ENCODE peak calls at places on chromosomes 6 and 20, in seven cellular contexts. E is lung microvascular endothelial cell; P is NCI-H69; I is stimulated activated naive CD8-positive, alpha-beta T cell treated with anti-CD3 and anti-CD28 coated beads, Interleukin-15, amount 100 ng/mL, for 72 hours; V is stimulated activated CD4-positive, alpha-beta T cell treated with anti-CD3 and anti-CD28 coated beads, Interleukin-15, amount 100 ng/mL, for 24 hours; W is activated CD8-positive, alpha-beta memory T cell treated with anti-CD3 and anti-CD28 coated beads for 1 hour; C is non-pigmented ciliary epithelial cell. N is an unnamed sample.

GRCh38 chr20:44075191-44075949 is 111.6 kb downstream of the JPH2 start:
- DNase-seq in E (no peak), P (no peak), I (no peak), V (no peak), W (no peak), C (no peak), N (no peak)

GRCh38 chr6:20806669-20807068 is 272.4 kb downstream of the CDKAL1 start:
- DNase-seq in E (no peak), P (no peak), I (no peak), V (no peak), W (no peak), C (no peak), N (no peak)

GRCh38 chr20:15759546-15760216 is 813.6 kb downstream of the KIF16B start:
- DNase-seq in E (peak; percentile 43), P (peak; percentile 20), I (no peak), V (no peak), W (no peak), C (no peak), N (no peak)

GRCh38 chr6:41824571-41825569 is 37.4 kb downstream of the TOMM6 start:
- DNase-seq in E (no peak), P (no peak), I (no peak), V (no peak), W (no peak), C (peak; percentile 63), N (no peak)

GRCh38 chr6:147834377-147834776 is 325.9 kb downstream of the SAMD5 start:
- DNase-seq in E (no peak), P (peak; percentile 53), I (no peak), V (no peak), W (no peak), C (no peak), N (no peak)

GRCh38 chr6:35663447-35664235 is 25.1 kb downstream of the FKBP5 start:
- DNase-seq in E (peak; percentile 64), P (no peak), I (no peak), V (no peak), W (no peak), C (peak; percentile 58), N (peak; percentile 19)

GRCh38 chr6:35302604-35303218 is 5.1 kb downstream of the DEF6 start:
- DNase-seq in E (peak; percentile 11), P (peak; percentile 67), I (peak; percentile 93), V (peak; percentile 92), W (peak; percentile 78), C (no peak), N (peak; percentile 73)

GRCh38 chr6:36721369-36722140 is 23.9 kb downstream of the RAB44 start:
- DNase-seq in E (no peak), P (peak; percentile 50), I (no peak), V (no peak), W (no peak), C (no peak), N (no peak)

GRCh38 chr6:139436521-139437348 is 62.3 kb upstream of the CITED2 start:
- DNase-seq in E (no peak), P (peak; percentile 64), I (no peak), V (no peak), W (no peak), C (no peak), N (no peak)

GRCh38 chr6:150030611-150031010 is 5.3 kb upstream of the RAET1L start:
- DNase-seq in E (no peak), P (no peak), I (no peak), V (no peak), W (no peak), C (no peak), N (no peak)

GRCh38 chr6:135667694-135668455 is 170.3 kb upstream of the AHI1 start:
- DNase-seq in E (peak; percentile 97), P (peak; percentile 91), I (no peak), V (no peak), W (no peak), C (no peak), N (no peak)

GRCh38 chr6:28988536-28989415 is 16.3 kb downstream of the ZNF311 start:
- DNase-seq in E (peak; percentile 85), P (peak; percentile 78), I (peak; percentile 86), V (peak; percentile 86), W (peak; percentile 50), C (no peak), N (peak; percentile 67)

GRCh38 chr20:3935956-3936340 is 46.8 kb downstream of the PANK2 start:
- DNase-seq in E (no peak), P (no peak), I (no peak), V (no peak), W (no peak), C (no peak), N (no peak)

GRCh38 chr6:51025082-51025777 is 206.6 kb downstream of the TFAP2B start:
- DNase-seq in E (no peak), P (no peak), I (no peak), V (no peak), W (no peak), C (peak; percentile 85), N (no peak)

GRCh38 chr6:64945450-64945849 is 761.6 kb downstream of the EYS start:
- DNase-seq in E (no peak), P (no peak), I (no peak), V (no peak), W (no peak), C (no peak), N (no peak)

GRCh38 chr6:159633196-159633595 is 59.8 kb downstream of the SOD2 start:
- DNase-seq in E (peak; percentile 42), P (peak; percentile 36), I (no peak), V (peak; percentile 12), W (no peak), C (no peak), N (peak; percentile 24)

GRCh38 chr6:56335733-56336132 is 88.4 kb upstream of the COL21A1 start:
- DNase-seq in E (peak; percentile 53), P (no peak), I (no peak), V (no peak), W (no peak), C (peak; percentile 71), N (no peak)

GRCh38 chr20:14622796-14623195 is 285.4 kb upstream of the FLRT3 start:
- DNase-seq in E (no peak), P (peak; percentile 15), I (no peak), V (no peak), W (no peak), C (peak; percentile 22), N (no peak)

GRCh38 chr6:12385316-12385715 is 95.2 kb downstream of the EDN1 start:
- DNase-seq in E (no peak), P (no peak), I (no peak), V (no peak), W (no peak), C (no peak), N (no peak)

GRCh38 chr20:1652960-1653359 is 4.6 kb downstream of the SIRPG start:
- DNase-seq in E (no peak), P (no peak), I (no peak), V (peak; percentile 31), W (no peak), C (no peak), N (no peak)

GRCh38 chr20:51600016-51600420 is 57.5 kb upstream of the NFATC2 start:
- DNase-seq in E (peak; percentile 86), P (no peak), I (no peak), V (no peak), W (no peak), C (no peak), N (no peak)

GRCh38 chr6:53070808-53071207 is 5.6 kb downstream of the FBXO9 start:
- DNase-seq in E (peak; percentile 9), P (no peak), I (peak; percentile 50), V (peak; percentile 22), W (no peak), C (no peak), N (no peak)

GRCh38 chr20:9100721-9101120 is 31.8 kb downstream of the PLCB4 start:
- DNase-seq in E (no peak), P (no peak), I (no peak), V (no peak), W (no peak), C (no peak), N (no peak)

GRCh38 chr6:32290886-32291450 is 67.1 kb upstream of the NOTCH4 start:
- DNase-seq in E (no peak), P (no peak), I (no peak), V (no peak), W (no peak), C (no peak), N (no peak)

GRCh38 chr6:52286798-52287432 is 2.4 kb upstream of the MCM3 start:
- DNase-seq in E (peak; percentile 75), P (peak; percentile 94), I (peak; percentile 72), V (peak; percentile 80), W (no peak), C (peak; percentile 37), N (peak; percentile 45)

GRCh38 chr6:34237316-34237721 is 646 bp downstream of the HMGA1 start:
- DNase-seq in E (peak; percentile 30), P (peak; percentile 87), I (no peak), V (peak; percentile 54), W (no peak), C (no peak), N (peak; percentile 63)

GRCh38 chr6:42315991-42316378 is 98.3 kb upstream of the MRPS10 start:
- DNase-seq in E (no peak), P (no peak), I (peak; percentile 26), V (peak; percentile 48), W (no peak), C (peak; percentile 93), N (no peak)

GRCh38 chr20:53698321-53698978 is 104.8 kb upstream of the ZNF217 start:
- DNase-seq in E (no peak), P (no peak), I (no peak), V (no peak), W (no peak), C (no peak), N (no peak)

GRCh38 chr20:63738687-63739128 is 868 bp upstream of the SLC2A4RG start:
- DNase-seq in E (peak; percentile 52), P (peak; percentile 35), I (no peak), V (peak; percentile 54), W (no peak), C (no peak), N (no peak)

GRCh38 chr6:159832941-159833340 is 32.9 kb downstream of the PNLDC1 start:
- DNase-seq in E (no peak), P (no peak), I (no peak), V (no peak), W (no peak), C (no peak), N (no peak)

GRCh38 chr20:59075934-59076508 is 33.4 kb upstream of the PRELID3B start:
- DNase-seq in E (no peak), P (no peak), I (no peak), V (peak; percentile 37), W (no peak), C (no peak), N (no peak)

N was measured in germinal center.